ENCODE peak calls at places on chromosomes 6 and 20, in seven cellular contexts. J is ovary, W is mammary epithelial cell, O is heart left ventricle, S is IMR-90, N is thyroid gland, V is uterus. Y is an unnamed sample.
A peak's percentile ranks its signal among the peaks of the same experiment; 100 is the strongest.

GRCh38 chr20:51042064-51042463 is 19.2 kb upstream of the KCNG1 start:
- DNase-seq in J (no peak), W (peak; percentile 35), O (no peak), S (peak; percentile 47), N (no peak), V (no peak), Y (no peak)

GRCh38 chr6:84269947-84270733 is 42.7 kb upstream of the CEP162 start:
- DNase-seq in J (no peak), W (no peak), O (no peak), S (no peak), N (no peak), V (no peak), Y (no peak)

GRCh38 chr20:6026051-6026450 is 27.8 kb downstream of the LRRN4 start:
- DNase-seq in J (no peak), W (peak; percentile 65), O (no peak), S (peak; percentile 66), N (no peak), V (no peak), Y (no peak)

GRCh38 chr6:42190784-42191183 is 4.0 kb downstream of the GUCA1B start:
- DNase-seq in J (no peak), W (no peak), O (no peak), S (peak; percentile 92), N (no peak), V (no peak), Y (no peak)

GRCh38 chr6:7073082-7073783 is 34.5 kb upstream of the RREB1 start:
- DNase-seq in J (no peak), W (peak; percentile 26), O (no peak), S (no peak), N (no peak), V (no peak), Y (no peak)

GRCh38 chr20:64029293-64030117 is 6.5 kb upstream of the C20orf204 start:
- DNase-seq in J (no peak), W (no peak), O (no peak), S (no peak), N (no peak), V (no peak), Y (no peak)

GRCh38 chr20:23434521-23435313 is 4.8 kb upstream of the CSTL1 start:
- DNase-seq in J (no peak), W (no peak), O (no peak), S (no peak), N (no peak), V (no peak), Y (no peak)

GRCh38 chr6:107535626-107536025 is 45.7 kb downstream of the SOBP start:
- DNase-seq in J (no peak), W (no peak), O (no peak), S (no peak), N (no peak), V (no peak), Y (no peak)

GRCh38 chr20:51767018-51767866 is 948 bp downstream of the ATP9A start:
- DNase-seq in J (peak; percentile 73), W (peak; percentile 80), O (peak; percentile 53), S (no peak), N (peak; percentile 95), V (peak; percentile 70), Y (no peak)

GRCh38 chr6:142885182-142885867 is 59.7 kb downstream of the HIVEP2 start:
- DNase-seq in J (peak; percentile 43), W (peak; percentile 99), O (peak; percentile 48), S (peak; percentile 99), N (peak; percentile 58), V (peak; percentile 26), Y (peak; percentile 62)

GRCh38 chr6:9799582-9799981 is 615.3 kb downstream of the TFAP2A start:
- DNase-seq in J (no peak), W (no peak), O (no peak), S (no peak), N (no peak), V (no peak), Y (no peak)

GRCh38 chr6:132730560-132730959 is 16.7 kb upstream of the VNN1 start:
- DNase-seq in J (no peak), W (peak; percentile 50), O (no peak), S (peak; percentile 94), N (no peak), V (no peak), Y (no peak)

GRCh38 chr6:121881974-121882667 is 446.7 kb downstream of the GJA1 start:
- DNase-seq in J (no peak), W (peak; percentile 46), O (no peak), S (peak; percentile 92), N (no peak), V (no peak), Y (no peak)

GRCh38 chr6:25312703-25313102 is 33.5 kb downstream of the CARMIL1 start:
- DNase-seq in J (no peak), W (peak; percentile 77), O (no peak), S (peak; percentile 59), N (no peak), V (no peak), Y (no peak)

GRCh38 chr20:31547017-31547675 is 32.9 kb downstream of the HM13 start:
- DNase-seq in J (peak; percentile 87), W (peak; percentile 80), O (peak; percentile 86), S (peak; percentile 92), N (peak; percentile 81), V (peak; percentile 87), Y (peak; percentile 76)

GRCh38 chr20:24027229-24027628 is 38.6 kb upstream of the GGTLC1 start:
- DNase-seq in J (no peak), W (no peak), O (peak; percentile 44), S (no peak), N (peak; percentile 31), V (peak; percentile 30), Y (peak; percentile 35)

GRCh38 chr6:153328194-153328593 is 197.1 kb upstream of the RGS17 start:
- DNase-seq in J (no peak), W (peak; percentile 87), O (no peak), S (no peak), N (peak; percentile 69), V (no peak), Y (no peak)
- H3K27me3 ChIP-seq in J (no peaks in the 10 kb centered on the region), W (no peaks in the 10 kb centered on the region), O (no peaks in the 10 kb centered on the region), S (no peaks in the 10 kb centered on the region), N (no peaks in the 10 kb centered on the region), V (no peaks in the 10 kb centered on the region), Y (no peaks in the 10 kb centered on the region)

DNA sequence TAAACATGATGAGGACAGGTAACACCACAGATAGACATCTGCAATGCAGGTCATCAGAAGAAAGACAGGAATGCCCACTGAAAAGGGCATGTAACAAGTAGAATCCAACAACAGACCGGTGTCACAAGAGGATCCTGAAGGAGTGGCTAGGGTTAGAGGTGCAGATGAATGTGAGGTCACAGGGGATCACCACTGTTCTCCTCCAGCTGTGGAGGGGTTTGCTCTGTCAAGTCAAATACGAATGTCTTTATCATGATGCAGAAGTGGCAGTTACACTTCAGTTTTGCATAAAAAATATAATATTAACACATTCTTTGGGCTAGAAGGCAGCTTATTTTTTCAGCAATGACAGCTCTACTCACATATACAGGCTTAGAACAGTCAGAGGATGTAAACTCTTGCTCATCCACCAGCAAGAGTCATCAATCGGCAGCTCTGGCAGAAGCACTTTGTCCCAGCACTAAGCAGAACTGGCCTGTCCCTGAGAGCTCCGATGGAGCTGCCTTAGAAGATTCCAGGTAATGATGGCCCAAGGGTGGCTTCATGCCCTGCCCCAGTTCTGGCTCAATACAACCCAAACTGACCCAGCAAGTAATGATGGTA is 130.4 kb upstream of the TRAF3IP2 start:
- DNase-seq in J (no peak), W (no peak), O (no peak), S (peak; percentile 50), N (no peak), V (no peak), Y (no peak)
- H3K4me1 ChIP-seq in J (peaks cover 17% of the 10 kb centered on the region), W (peaks cover 27% of the 10 kb centered on the region), O (peaks cover 67% of the 10 kb centered on the region), S (peaks cover 20% of the 10 kb centered on the region), N (no peaks in the 10 kb centered on the region), V (peaks cover 5% of the 10 kb centered on the region), Y (peaks cover 73% of the 10 kb centered on the region)

GRCh38 chr20:45813006-45813340 is 529 bp downstream of the UBE2C start:
- DNase-seq in J (no peak), W (no peak), O (no peak), S (no peak), N (no peak), V (no peak), Y (no peak)
- H3K27me3 ChIP-seq in J (no peaks in the 10 kb centered on the region), W (no peaks in the 10 kb centered on the region), O (no peaks in the 10 kb centered on the region), S (no peaks in the 10 kb centered on the region), N (no peaks in the 10 kb centered on the region), V (no peaks in the 10 kb centered on the region), Y (no peaks in the 10 kb centered on the region)

GRCh38 chr6:127904160-127904559 is 3.3 kb upstream of the THEMIS start:
- DNase-seq in J (no peak), W (no peak), O (no peak), S (no peak), N (no peak), V (no peak), Y (no peak)
- H3K4me1 ChIP-seq in J (no peaks in the 10 kb centered on the region), W (no peaks in the 10 kb centered on the region), O (peaks cover 4% of the 10 kb centered on the region), S (no peaks in the 10 kb centered on the region), N (no peaks in the 10 kb centered on the region), V (no peaks in the 10 kb centered on the region), Y (peaks cover 11% of the 10 kb centered on the region)

DNA sequence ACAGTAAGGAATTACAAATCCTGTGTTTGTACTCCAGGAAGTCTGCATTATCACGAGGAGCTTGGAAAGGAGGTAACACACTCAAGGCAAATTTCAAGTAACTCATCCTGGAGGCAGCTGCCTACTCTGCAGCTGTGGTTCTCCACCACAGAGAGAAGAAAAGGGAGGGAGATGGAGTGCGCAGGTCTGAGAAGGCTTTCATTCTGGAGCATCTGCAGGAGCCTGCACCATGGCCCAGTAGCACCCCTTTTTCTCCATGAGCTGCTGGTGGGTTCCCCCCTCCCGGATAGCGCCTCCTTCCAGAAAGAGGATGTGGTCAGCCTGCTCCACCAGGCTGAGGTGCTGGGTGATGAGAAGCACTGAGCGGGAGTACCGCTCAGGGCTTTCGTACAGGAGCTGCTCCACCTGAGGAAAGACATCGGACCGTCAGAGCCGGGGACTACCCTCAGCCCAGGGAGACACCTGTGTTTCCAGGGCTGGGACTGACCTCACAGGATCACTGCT is 1.6 kb upstream of the PSMB8 start:
- DNase-seq in J (no peak), W (no peak), O (peak; percentile 25), S (no peak), N (no peak), V (no peak), Y (peak; percentile 54)
- H3K27me3 ChIP-seq in J (no peaks in the 10 kb centered on the region), W (no peaks in the 10 kb centered on the region), O (no peaks in the 10 kb centered on the region), S (no peaks in the 10 kb centered on the region), N (no peaks in the 10 kb centered on the region), V (no peaks in the 10 kb centered on the region), Y (no peaks in the 10 kb centered on the region)

DNA sequence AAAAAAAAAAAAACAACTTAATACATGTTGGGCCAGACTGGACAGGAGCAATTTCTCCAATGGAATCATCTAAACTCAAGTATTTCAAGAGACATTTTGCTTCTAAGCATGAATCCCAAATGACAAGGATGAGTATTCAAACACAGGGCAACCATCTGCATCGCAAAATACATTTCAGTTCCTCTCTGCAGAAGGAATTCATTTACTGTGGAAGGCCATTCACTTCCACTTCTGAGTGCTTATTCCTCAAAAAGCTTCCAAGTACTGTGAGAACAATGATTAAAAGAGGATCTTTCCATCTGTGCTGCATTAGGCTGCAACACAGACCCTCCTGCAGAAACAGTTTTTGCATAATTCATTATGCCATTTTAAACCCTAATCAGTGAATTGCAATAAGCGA is 52.5 kb downstream of the ARHGAP18 start:
- DNase-seq in J (no peak), W (no peak), O (no peak), S (no peak), N (no peak), V (no peak), Y (no peak)
- H3K4me1 ChIP-seq in J (peaks cover 5% of the 10 kb centered on the region), W (peaks cover 4% of the 10 kb centered on the region), O (peaks cover 11% of the 10 kb centered on the region), S (no peaks in the 10 kb centered on the region), N (peaks cover 23% of the 10 kb centered on the region), V (no peaks in the 10 kb centered on the region), Y (no peaks in the 10 kb centered on the region)

GRCh38 chr6:166655713-166656265 is 28.7 kb upstream of the RPS6KA2 start:
- DNase-seq in J (no peak), W (no peak), O (no peak), S (no peak), N (no peak), V (no peak), Y (no peak)
- H3K27me3 ChIP-seq in J (no peaks in the 10 kb centered on the region), W (peaks cover 3% of the 10 kb centered on the region), O (peaks cover 5% of the 10 kb centered on the region), S (peaks cover 28% of the 10 kb centered on the region), N (no peaks in the 10 kb centered on the region), V (no peaks in the 10 kb centered on the region), Y (no peaks in the 10 kb centered on the region)

Y was measured in CD4-positive, CD25-positive, alpha-beta regulatory T cell.